ENCODE peak calls at places on chromosome 2, in nine cellular contexts. One of them, this sample, is unnamed.
A peak's percentile ranks its signal among the peaks of the same experiment; 100 is the strongest.

GRCh38 chr2:103496850-103497249 is 735.0 kb downstream of the TMEM182 start:
- DNase-seq in PC-9: no peak
- DNase-seq in fibroblast of lung: no peak
- DNase-seq in left ventricle myocardium inferior: no peak
- DNase-seq in ascending aorta: no peak
- DNase-seq in GM23248: peak; percentile 0
- DNase-seq in heart right ventricle: no peak
- DNase-seq in CD4-positive, alpha-beta memory T cell: no peak
- DNase-seq in H9: no peak
- DNase-seq in this sample: no peak

GRCh38 chr2:171615071-171615470 is 72.2 kb upstream of the DYNC1I2 start:
- DNase-seq in PC-9: no peak
- DNase-seq in fibroblast of lung: peak; percentile 33
- DNase-seq in left ventricle myocardium inferior: no peak
- DNase-seq in ascending aorta: no peak
- DNase-seq in GM23248: peak; percentile 53
- DNase-seq in heart right ventricle: no peak
- DNase-seq in CD4-positive, alpha-beta memory T cell: no peak
- DNase-seq in H9: no peak
- DNase-seq in this sample: no peak

GRCh38 chr2:183284606-183285005 is 160.4 kb downstream of the NUP35 start:
- DNase-seq in PC-9: peak; percentile 53
- DNase-seq in fibroblast of lung: peak; percentile 61
- DNase-seq in left ventricle myocardium inferior: no peak
- DNase-seq in ascending aorta: no peak
- DNase-seq in GM23248: peak; percentile 92
- DNase-seq in heart right ventricle: no peak
- DNase-seq in CD4-positive, alpha-beta memory T cell: no peak
- DNase-seq in H9: no peak
- DNase-seq in this sample: no peak

GRCh38 chr2:241150660-241151530 is 628 bp downstream of the PPP1R7 start:
- DNase-seq in PC-9: no peak
- DNase-seq in fibroblast of lung: peak; percentile 20
- DNase-seq in left ventricle myocardium inferior: no peak
- DNase-seq in ascending aorta: no peak
- DNase-seq in GM23248: peak; percentile 61
- DNase-seq in heart right ventricle: no peak
- DNase-seq in CD4-positive, alpha-beta memory T cell: no peak
- DNase-seq in H9: no peak
- DNase-seq in this sample: no peak

GRCh38 chr2:181364492-181365175 is 92.6 kb upstream of the ITGA4 start:
- DNase-seq in PC-9: no peak
- DNase-seq in fibroblast of lung: no peak
- DNase-seq in left ventricle myocardium inferior: no peak
- DNase-seq in ascending aorta: no peak
- DNase-seq in GM23248: peak; percentile 53
- DNase-seq in heart right ventricle: no peak
- DNase-seq in CD4-positive, alpha-beta memory T cell: no peak
- DNase-seq in H9: no peak
- DNase-seq in this sample: no peak

GRCh38 chr2:72112421-72112820 is 35.2 kb downstream of the CYP26B1 start:
- DNase-seq in PC-9: no peak
- DNase-seq in fibroblast of lung: peak; percentile 70
- DNase-seq in left ventricle myocardium inferior: no peak
- DNase-seq in ascending aorta: no peak
- DNase-seq in GM23248: peak; percentile 83
- DNase-seq in heart right ventricle: no peak
- DNase-seq in CD4-positive, alpha-beta memory T cell: no peak
- DNase-seq in H9: no peak
- DNase-seq in this sample: no peak

GRCh38 chr2:168090366-168091019 is 156.9 kb downstream of the STK39 start:
- DNase-seq in PC-9: no peak
- DNase-seq in fibroblast of lung: no peak
- DNase-seq in left ventricle myocardium inferior: no peak
- DNase-seq in ascending aorta: no peak
- DNase-seq in GM23248: no peak
- DNase-seq in heart right ventricle: no peak
- DNase-seq in CD4-positive, alpha-beta memory T cell: no peak
- DNase-seq in H9: no peak
- DNase-seq in this sample: no peak

GRCh38 chr2:25279091-25279651 is 62.6 kb downstream of the DNMT3A start:
- DNase-seq in PC-9: peak; percentile 3
- DNase-seq in fibroblast of lung: peak; percentile 36
- DNase-seq in left ventricle myocardium inferior: peak; percentile 73
- DNase-seq in ascending aorta: peak; percentile 78
- DNase-seq in GM23248: peak; percentile 35
- DNase-seq in heart right ventricle: peak; percentile 50
- DNase-seq in CD4-positive, alpha-beta memory T cell: no peak
- DNase-seq in H9: no peak
- DNase-seq in this sample: peak; percentile 76

GRCh38 chr2:42195559-42195958 is 26.4 kb downstream of the EML4 start:
- DNase-seq in PC-9: peak; percentile 72
- DNase-seq in fibroblast of lung: peak; percentile 74
- DNase-seq in left ventricle myocardium inferior: no peak
- DNase-seq in ascending aorta: no peak
- DNase-seq in GM23248: peak; percentile 80
- DNase-seq in heart right ventricle: no peak
- DNase-seq in CD4-positive, alpha-beta memory T cell: no peak
- DNase-seq in H9: no peak
- DNase-seq in this sample: no peak

GRCh38 chr2:118013221-118013723 is 598 bp downstream of the CCDC93 start:
- DNase-seq in PC-9: no peak
- DNase-seq in fibroblast of lung: peak; percentile 11
- DNase-seq in left ventricle myocardium inferior: peak; percentile 54
- DNase-seq in ascending aorta: peak; percentile 75
- DNase-seq in GM23248: peak; percentile 66
- DNase-seq in heart right ventricle: peak; percentile 65
- DNase-seq in CD4-positive, alpha-beta memory T cell: peak; percentile 31
- DNase-seq in H9: peak; percentile 48
- DNase-seq in this sample: peak; percentile 72

GRCh38 chr2:231715988-231716616 is 7.8 kb downstream of the PTMA start:
- DNase-seq in PC-9: no peak
- DNase-seq in fibroblast of lung: peak; percentile 59
- DNase-seq in left ventricle myocardium inferior: no peak
- DNase-seq in ascending aorta: no peak
- DNase-seq in GM23248: peak; percentile 58
- DNase-seq in heart right ventricle: peak; percentile 2
- DNase-seq in CD4-positive, alpha-beta memory T cell: no peak
- DNase-seq in H9: no peak
- DNase-seq in this sample: no peak

GRCh38 chr2:143955416-143956075 is 564.4 kb downstream of the ZEB2 start:
- DNase-seq in PC-9: no peak
- DNase-seq in fibroblast of lung: peak; percentile 88
- DNase-seq in left ventricle myocardium inferior: no peak
- DNase-seq in ascending aorta: no peak
- DNase-seq in GM23248: peak; percentile 77
- DNase-seq in heart right ventricle: no peak
- DNase-seq in CD4-positive, alpha-beta memory T cell: no peak
- DNase-seq in H9: no peak
- DNase-seq in this sample: no peak

GRCh38 chr2:133642831-133643230 is 74.6 kb upstream of the NCKAP5 start:
- DNase-seq in PC-9: no peak
- DNase-seq in fibroblast of lung: peak; percentile 70
- DNase-seq in left ventricle myocardium inferior: no peak
- DNase-seq in ascending aorta: no peak
- DNase-seq in GM23248: peak; percentile 49
- DNase-seq in heart right ventricle: no peak
- DNase-seq in CD4-positive, alpha-beta memory T cell: no peak
- DNase-seq in H9: no peak
- DNase-seq in this sample: no peak

GRCh38 chr2:133643822-133644221 is 75.6 kb upstream of the NCKAP5 start:
- DNase-seq in PC-9: no peak
- DNase-seq in fibroblast of lung: no peak
- DNase-seq in left ventricle myocardium inferior: no peak
- DNase-seq in ascending aorta: no peak
- DNase-seq in GM23248: no peak
- DNase-seq in heart right ventricle: no peak
- DNase-seq in CD4-positive, alpha-beta memory T cell: no peak
- DNase-seq in H9: no peak
- DNase-seq in this sample: no peak

GRCh38 chr2:133641497-133641896 is 73.2 kb upstream of the NCKAP5 start:
- DNase-seq in PC-9: peak; percentile 55
- DNase-seq in fibroblast of lung: no peak
- DNase-seq in left ventricle myocardium inferior: no peak
- DNase-seq in ascending aorta: no peak
- DNase-seq in GM23248: peak; percentile 32
- DNase-seq in heart right ventricle: no peak
- DNase-seq in CD4-positive, alpha-beta memory T cell: no peak
- DNase-seq in H9: peak; percentile 56
- DNase-seq in this sample: no peak

GRCh38 chr2:133641942-133642341 is 73.7 kb upstream of the NCKAP5 start:
- DNase-seq in PC-9: no peak
- DNase-seq in fibroblast of lung: no peak
- DNase-seq in left ventricle myocardium inferior: no peak
- DNase-seq in ascending aorta: no peak
- DNase-seq in GM23248: no peak
- DNase-seq in heart right ventricle: no peak
- DNase-seq in CD4-positive, alpha-beta memory T cell: no peak
- DNase-seq in H9: no peak
- DNase-seq in this sample: no peak

GRCh38 chr2:133640103-133640502 is 71.8 kb upstream of the NCKAP5 start:
- DNase-seq in PC-9: no peak
- DNase-seq in fibroblast of lung: no peak
- DNase-seq in left ventricle myocardium inferior: no peak
- DNase-seq in ascending aorta: no peak
- DNase-seq in GM23248: no peak
- DNase-seq in heart right ventricle: no peak
- DNase-seq in CD4-positive, alpha-beta memory T cell: no peak
- DNase-seq in H9: no peak
- DNase-seq in this sample: no peak
- H3K4me1 ChIP-seq in PC-9: no peaks in the 10 kb centered on the region
- H3K4me1 ChIP-seq in fibroblast of lung: peaks cover 2% of the 10 kb centered on the region
- H3K4me1 ChIP-seq in left ventricle myocardium inferior: peaks cover 12% of the 10 kb centered on the region
- H3K4me1 ChIP-seq in ascending aorta: no peaks in the 10 kb centered on the region
- H3K4me1 ChIP-seq in GM23248: peaks cover 21% of the 10 kb centered on the region
- H3K4me1 ChIP-seq in heart right ventricle: no peaks in the 10 kb centered on the region
- H3K4me1 ChIP-seq in CD4-positive, alpha-beta memory T cell: no peaks in the 10 kb centered on the region
- H3K4me1 ChIP-seq in H9: peaks cover 9% of the 10 kb centered on the region
- H3K4me1 ChIP-seq in this sample: no peaks in the 10 kb centered on the region

DNA sequence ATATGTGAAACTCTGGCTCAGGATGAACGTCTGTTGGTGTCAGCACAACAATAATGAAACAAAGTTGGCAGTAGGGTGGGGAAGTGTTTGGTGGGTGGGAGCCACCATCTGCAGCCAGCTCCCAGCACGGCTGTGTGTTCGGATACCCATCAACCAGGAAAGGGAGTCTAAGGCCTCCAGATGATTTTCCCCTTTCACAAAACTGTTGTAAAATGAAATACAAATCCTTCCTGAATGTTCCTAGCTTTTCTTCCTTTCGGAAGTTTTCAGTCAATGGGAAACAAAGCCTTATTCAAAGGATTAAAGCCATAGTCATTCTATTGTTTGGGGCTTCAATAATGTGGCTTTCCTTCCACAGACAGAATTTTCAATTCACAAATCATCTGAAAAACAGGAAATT is 14.5 kb upstream of the DARS1 start:
- DNase-seq in PC-9: no peak
- DNase-seq in fibroblast of lung: no peak
- DNase-seq in left ventricle myocardium inferior: no peak
- DNase-seq in ascending aorta: no peak
- DNase-seq in GM23248: no peak
- DNase-seq in heart right ventricle: no peak
- DNase-seq in CD4-positive, alpha-beta memory T cell: no peak
- DNase-seq in H9: no peak
- DNase-seq in this sample: no peak
- H3K27ac ChIP-seq in PC-9: no peak overlapping the region
- H3K27ac ChIP-seq in fibroblast of lung: no peak overlapping the region
- H3K27ac ChIP-seq in left ventricle myocardium inferior: peak overlapping the region; percentile 45
- H3K27ac ChIP-seq in ascending aorta: no peak overlapping the region
- H3K27ac ChIP-seq in GM23248: no peak overlapping the region
- H3K27ac ChIP-seq in heart right ventricle: no peak overlapping the region
- H3K27ac ChIP-seq in CD4-positive, alpha-beta memory T cell: no peak overlapping the region
- H3K27ac ChIP-seq in H9: no peak overlapping the region
- H3K27ac ChIP-seq in this sample: no peak overlapping the region

GRCh38 chr2:48232351-48232750 is 297.6 kb upstream of the STON1 start:
- DNase-seq in PC-9: no peak
- DNase-seq in fibroblast of lung: no peak
- DNase-seq in left ventricle myocardium inferior: no peak
- DNase-seq in ascending aorta: no peak
- DNase-seq in GM23248: no peak
- DNase-seq in heart right ventricle: no peak
- DNase-seq in CD4-positive, alpha-beta memory T cell: no peak
- DNase-seq in H9: no peak
- DNase-seq in this sample: no peak

GRCh38 chr2:48233005-48233404 is 296.9 kb upstream of the STON1 start:
- DNase-seq in PC-9: no peak
- DNase-seq in fibroblast of lung: no peak
- DNase-seq in left ventricle myocardium inferior: no peak
- DNase-seq in ascending aorta: no peak
- DNase-seq in GM23248: no peak
- DNase-seq in heart right ventricle: no peak
- DNase-seq in CD4-positive, alpha-beta memory T cell: no peak
- DNase-seq in H9: no peak
- DNase-seq in this sample: no peak

GRCh38 chr2:48229063-48229462 is 300.9 kb upstream of the STON1 start:
- DNase-seq in PC-9: no peak
- DNase-seq in fibroblast of lung: no peak
- DNase-seq in left ventricle myocardium inferior: no peak
- DNase-seq in ascending aorta: no peak
- DNase-seq in GM23248: no peak
- DNase-seq in heart right ventricle: no peak
- DNase-seq in CD4-positive, alpha-beta memory T cell: no peak
- DNase-seq in H9: no peak
- DNase-seq in this sample: no peak

GRCh38 chr2:48228345-48228684 is 301.6 kb upstream of the STON1 start:
- DNase-seq in PC-9: no peak
- DNase-seq in fibroblast of lung: no peak
- DNase-seq in left ventricle myocardium inferior: no peak
- DNase-seq in ascending aorta: no peak
- DNase-seq in GM23248: no peak
- DNase-seq in heart right ventricle: no peak
- DNase-seq in CD4-positive, alpha-beta memory T cell: no peak
- DNase-seq in H9: no peak
- DNase-seq in this sample: no peak

GRCh38 chr2:48230834-48231233 is 299.1 kb upstream of the STON1 start:
- DNase-seq in PC-9: no peak
- DNase-seq in fibroblast of lung: no peak
- DNase-seq in left ventricle myocardium inferior: no peak
- DNase-seq in ascending aorta: no peak
- DNase-seq in GM23248: no peak
- DNase-seq in heart right ventricle: no peak
- DNase-seq in CD4-positive, alpha-beta memory T cell: no peak
- DNase-seq in H9: no peak
- DNase-seq in this sample: no peak
- H3K4me1 ChIP-seq in PC-9: no peaks in the 10 kb centered on the region
- H3K4me1 ChIP-seq in fibroblast of lung: no peaks in the 10 kb centered on the region
- H3K4me1 ChIP-seq in left ventricle myocardium inferior: no peaks in the 10 kb centered on the region
- H3K4me1 ChIP-seq in ascending aorta: no peaks in the 10 kb centered on the region
- H3K4me1 ChIP-seq in GM23248: no peaks in the 10 kb centered on the region
- H3K4me1 ChIP-seq in heart right ventricle: peaks cover 18% of the 10 kb centered on the region
- H3K4me1 ChIP-seq in CD4-positive, alpha-beta memory T cell: peaks cover 6% of the 10 kb centered on the region
- H3K4me1 ChIP-seq in H9: no peaks in the 10 kb centered on the region
- H3K4me1 ChIP-seq in this sample: no peaks in the 10 kb centered on the region

GRCh38 chr2:235005023-235005422 is 53.2 kb downstream of the SH3BP4 start:
- DNase-seq in PC-9: no peak
- DNase-seq in fibroblast of lung: no peak
- DNase-seq in left ventricle myocardium inferior: no peak
- DNase-seq in ascending aorta: no peak
- DNase-seq in GM23248: no peak
- DNase-seq in heart right ventricle: no peak
- DNase-seq in CD4-positive, alpha-beta memory T cell: no peak
- DNase-seq in H9: no peak
- DNase-seq in this sample: no peak
- H3K27ac ChIP-seq in PC-9: peak overlapping the region; percentile 15
- H3K27ac ChIP-seq in fibroblast of lung: no peak overlapping the region
- H3K27ac ChIP-seq in left ventricle myocardium inferior: no peak overlapping the region
- H3K27ac ChIP-seq in ascending aorta: no peak overlapping the region
- H3K27ac ChIP-seq in GM23248: no peak overlapping the region
- H3K27ac ChIP-seq in heart right ventricle: no peak overlapping the region
- H3K27ac ChIP-seq in CD4-positive, alpha-beta memory T cell: no peak overlapping the region
- H3K27ac ChIP-seq in H9: no peak overlapping the region
- H3K27ac ChIP-seq in this sample: no peak overlapping the region